ENCODE peak calls at places on chromosomes 12 and 14, in seven cellular contexts. O, B, N, R, Q, F and D are unnamed samples.

GRCh38 chr12:116236148-116236731 is 41.3 kb downstream of the MED13L start:
- DNase-seq in O (no peak), B (no peak), N (no peak), R (no peak), Q (peak), F (peak), D (no peak)

GRCh38 chr14:79670811-79671210 is 540.5 kb downstream of the DIO2 start:
- DNase-seq in O (no peak), B (no peak), N (no peak), R (no peak), Q (no peak), F (no peak), D (no peak)

GRCh38 chr12:56723889-56724659 is 1.0 kb downstream of the NACA start:
- DNase-seq in O (peak), B (peak), N (no peak), R (peak), Q (peak), F (peak), D (peak)

GRCh38 chr12:112005419-112006395 is 7.3 kb downstream of the TMEM116 start:
- DNase-seq in O (no peak), B (no peak), N (no peak), R (no peak), Q (peak), F (no peak), D (no peak)

GRCh38 chr14:23066368-23066767 is 9.0 kb upstream of the CDH24 start:
- DNase-seq in O (peak), B (no peak), N (no peak), R (no peak), Q (no peak), F (no peak), D (no peak)

GRCh38 chr12:110224379-110225304 is 56.4 kb upstream of the ATP2A2 start:
- DNase-seq in O (no peak), B (no peak), N (no peak), R (peak), Q (peak), F (peak), D (peak)

GRCh38 chr12:5044420-5045295 is 979 bp downstream of the KCNA5 start:
- DNase-seq in O (no peak), B (no peak), N (no peak), R (no peak), Q (no peak), F (no peak), D (no peak)

GRCh38 chr12:6416596-6416995 is 28.2 kb upstream of the CD27 start:
- DNase-seq in O (no peak), B (no peak), N (no peak), R (no peak), Q (peak), F (no peak), D (no peak)

GRCh38 chr12:3164454-3165310 is 87.5 kb downstream of the TSPAN9 start:
- DNase-seq in O (no peak), B (peak), N (peak), R (no peak), Q (no peak), F (no peak), D (no peak)

GRCh38 chr12:53208877-53209463 is 1.9 kb upstream of the ITGB7 start:
- DNase-seq in O (no peak), B (no peak), N (peak), R (no peak), Q (no peak), F (no peak), D (no peak)

GRCh38 chr14:76113691-76114090 is 38.0 kb upstream of the GPATCH2L start:
- DNase-seq in O (no peak), B (no peak), N (no peak), R (no peak), Q (no peak), F (no peak), D (no peak)

GRCh38 chr14:24674204-24674970 is 40.4 kb upstream of the GZMB start:
- DNase-seq in O (no peak), B (no peak), N (no peak), R (no peak), Q (no peak), F (no peak), D (no peak)

GRCh38 chr12:66598081-66598480 is 80.8 kb downstream of the GRIP1 start:
- DNase-seq in O (no peak), B (no peak), N (no peak), R (no peak), Q (no peak), F (no peak), D (no peak)

GRCh38 chr14:77458249-77458950 is 507 bp downstream of the AHSA1 start:
- DNase-seq in O (no peak), B (no peak), N (peak), R (no peak), Q (peak), F (no peak), D (no peak)

GRCh38 chr12:11756022-11756421 is 106.5 kb downstream of the ETV6 start:
- DNase-seq in O (no peak), B (no peak), N (no peak), R (no peak), Q (no peak), F (no peak), D (no peak)

GRCh38 chr12:3770891-3771290 is 18.0 kb upstream of the CRACR2A start:
- DNase-seq in O (no peak), B (no peak), N (no peak), R (no peak), Q (no peak), F (no peak), D (no peak)

GRCh38 chr12:70283232-70283631 is 40.0 kb downstream of the CNOT2 start:
- DNase-seq in O (no peak), B (no peak), N (no peak), R (no peak), Q (no peak), F (no peak), D (no peak)

GRCh38 chr12:51238037-51238509 is 553 bp upstream of the DAZAP2 start:
- DNase-seq in O (no peak), B (no peak), N (no peak), R (no peak), Q (peak), F (no peak), D (peak)

GRCh38 chr12:6373022-6373787 is 2.2 kb downstream of the SCNN1A start:
- DNase-seq in O (no peak), B (peak), N (no peak), R (no peak), Q (no peak), F (no peak), D (no peak)

GRCh38 chr12:4449862-4450222 is 4.2 kb upstream of the FGF6 start:
- DNase-seq in O (no peak), B (no peak), N (no peak), R (no peak), Q (peak), F (no peak), D (peak)

GRCh38 chr12:94429633-94430032 is 30.0 kb downstream of the CEP83 start:
- DNase-seq in O (no peak), B (no peak), N (peak), R (no peak), Q (no peak), F (no peak), D (no peak)
- TF ChIP-seq CTCF in O (no peak), B (no peak), N (no peak), R (no peak), Q (no peak), F (no peak), D (no peak)

DNA sequence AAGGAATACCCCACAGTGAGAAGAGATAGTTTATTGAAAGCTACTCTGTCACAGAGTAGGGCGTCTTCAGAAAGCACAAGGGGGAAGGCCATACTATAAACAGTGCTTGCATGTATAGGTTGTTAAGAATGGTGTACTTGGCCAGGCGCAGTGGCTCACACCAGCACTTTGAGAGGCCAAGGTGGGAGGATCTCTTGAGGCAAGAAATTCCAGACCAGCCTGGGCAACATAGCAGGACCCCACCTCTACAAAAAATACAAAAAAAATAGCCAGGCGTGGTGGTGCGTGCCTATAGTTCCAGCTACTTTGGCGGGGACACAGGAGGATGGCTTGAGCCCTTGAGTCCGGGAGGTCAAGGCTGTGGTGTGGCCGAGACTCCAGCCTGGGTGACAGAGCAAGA is 38.0 kb upstream of the PAPOLA start:
- DNase-seq in O (no peak), B (no peak), N (no peak), R (no peak), Q (no peak), F (no peak), D (no peak)
- TF ChIP-seq POLR2A in O (no peak), B (no peak), N (no peak), R (no peak), Q (no peak), F (no peak), D (no peak)

DNA sequence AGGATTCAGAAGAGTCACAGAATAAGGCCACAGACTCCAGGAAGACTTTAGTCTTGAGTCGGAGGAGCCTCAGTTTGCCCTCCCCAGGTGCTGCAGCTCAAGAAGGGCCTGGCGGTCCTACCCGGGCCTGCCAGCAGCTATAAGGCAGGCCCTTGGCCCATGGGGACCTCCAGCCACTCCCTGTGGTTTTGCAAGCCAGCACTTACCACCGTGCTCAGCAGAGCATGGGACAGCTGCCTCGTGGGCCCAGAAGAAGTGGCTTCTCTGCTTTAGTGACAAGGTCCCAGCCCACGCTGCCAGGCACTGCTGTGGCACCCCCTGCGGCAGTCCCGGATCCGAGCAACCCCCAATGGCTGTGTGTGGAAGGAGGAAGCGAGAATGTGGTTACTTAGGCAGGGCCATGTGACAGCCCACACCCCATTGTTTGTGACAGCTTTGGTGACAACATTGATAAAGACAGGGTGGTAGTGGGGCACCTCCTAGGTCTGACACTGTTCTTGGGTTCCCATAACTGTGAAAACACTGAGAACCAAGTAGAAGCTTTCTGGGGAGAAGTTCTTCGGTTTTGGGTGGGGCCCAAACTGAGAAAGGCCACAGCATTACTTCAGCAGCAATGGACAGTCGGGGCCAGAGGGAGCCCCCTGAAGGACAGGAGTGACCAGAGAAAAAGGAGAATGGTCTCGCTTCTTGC is at the start of gene SELPLG:
- DNase-seq in O (no peak), B (peak), N (peak), R (no peak), Q (peak), F (peak), D (peak)
- H3K4me3 ChIP-seq in O (no peak), B (no peak), N (peak), R (no peak), Q (no peak), F (no peak), D (no peak)

GRCh38 chr12:24903305-24904088 is 45.4 kb downstream of the BCAT1 start:
- DNase-seq in O (no peak), B (no peak), N (no peak), R (no peak), Q (no peak), F (no peak), D (no peak)
- TF ChIP-seq CTCF in O (no peak), B (no peak), N (no peak), R (no peak), Q (no peak), F (no peak), D (no peak)

DNA sequence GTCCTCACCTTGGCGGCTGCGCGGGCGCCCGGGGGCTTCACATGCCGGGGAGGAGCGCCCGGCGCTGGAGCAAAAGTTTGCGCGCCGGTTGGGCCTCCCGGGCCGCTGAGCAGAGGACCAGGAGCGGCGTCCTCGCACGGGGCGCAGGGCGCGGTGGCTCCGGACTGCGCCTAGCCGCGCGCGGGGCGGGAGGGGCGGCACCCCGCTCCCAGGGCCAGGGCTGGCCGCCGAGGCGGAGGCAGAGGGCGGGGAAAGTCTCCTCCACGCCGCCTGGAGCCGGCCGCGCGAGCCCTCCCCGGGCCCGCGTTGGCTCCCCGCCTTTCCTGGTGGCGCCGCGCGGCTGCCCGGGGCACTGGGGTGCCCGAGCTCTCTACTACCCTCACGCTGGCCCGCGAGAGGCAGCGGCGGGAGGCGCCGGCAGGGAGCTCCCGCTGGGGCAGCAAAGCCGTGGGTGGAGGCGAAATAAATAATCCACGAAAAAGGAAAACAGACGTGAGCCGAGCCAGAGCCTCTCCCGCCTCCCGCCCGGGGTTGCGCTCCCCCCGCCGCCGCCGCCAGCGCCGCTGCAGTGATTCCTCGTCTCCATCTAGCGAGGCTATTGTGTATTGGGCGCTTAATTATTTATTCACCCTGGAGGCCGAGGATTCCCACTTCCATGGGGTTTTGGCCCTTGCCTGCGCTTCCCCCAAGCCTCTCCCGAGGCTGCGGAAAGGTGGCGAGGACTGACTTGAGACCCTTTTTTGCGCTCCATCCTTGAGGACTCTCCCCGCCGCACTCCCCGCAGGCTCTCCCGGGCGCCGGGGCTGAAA is 476 bp upstream of the PRIMA1 start:
- DNase-seq in O (peak), B (no peak), N (no peak), R (peak), Q (peak), F (no peak), D (peak)
- TF ChIP-seq POLR2A in O (no peak), B (no peak), N (no peak), R (peak), Q (no peak), F (no peak), D (no peak)

GRCh38 chr14:85533821-85534271 is 3.9 kb downstream of the FLRT2 start:
- DNase-seq in O (peak), B (no peak), N (no peak), R (peak), Q (peak), F (peak), D (no peak)

GRCh38 chr14:85534435-85534834 is 4.5 kb downstream of the FLRT2 start:
- DNase-seq in O (peak), B (no peak), N (no peak), R (peak), Q (no peak), F (no peak), D (peak)

GRCh38 chr14:85534914-85535313 is 5.0 kb downstream of the FLRT2 start:
- DNase-seq in O (peak), B (no peak), N (no peak), R (no peak), Q (no peak), F (no peak), D (no peak)

GRCh38 chr14:85535916-85536834 is 6.2 kb downstream of the FLRT2 start:
- DNase-seq in O (no peak), B (no peak), N (no peak), R (no peak), Q (peak), F (no peak), D (no peak)

GRCh38 chr14:85535316-85535715 is 5.4 kb downstream of the FLRT2 start:
- DNase-seq in O (no peak), B (no peak), N (no peak), R (no peak), Q (no peak), F (no peak), D (no peak)
- H3K4me3 ChIP-seq in O (peak), B (no peak), N (peak), R (peak), Q (no peak), F (peak), D (no peak)

GRCh38 chr12:31037921-31038320 is 35.7 kb upstream of the DDX11 start:
- DNase-seq in O (no peak), B (no peak), N (no peak), R (no peak), Q (no peak), F (no peak), D (no peak)
- TF ChIP-seq CTCF in O (no peak), B (no peak), N (no peak), R (no peak), Q (no peak), F (no peak), D (no peak)

GRCh38 chr12:21662122-21662792 is 4.6 kb upstream of the LDHB start:
- DNase-seq in O (no peak), B (no peak), N (no peak), R (no peak), Q (no peak), F (no peak), D (no peak)
- TF ChIP-seq POLR2A in O (no peak), B (no peak), N (no peak), R (no peak), Q (no peak), F (no peak), D (no peak)

DNA sequence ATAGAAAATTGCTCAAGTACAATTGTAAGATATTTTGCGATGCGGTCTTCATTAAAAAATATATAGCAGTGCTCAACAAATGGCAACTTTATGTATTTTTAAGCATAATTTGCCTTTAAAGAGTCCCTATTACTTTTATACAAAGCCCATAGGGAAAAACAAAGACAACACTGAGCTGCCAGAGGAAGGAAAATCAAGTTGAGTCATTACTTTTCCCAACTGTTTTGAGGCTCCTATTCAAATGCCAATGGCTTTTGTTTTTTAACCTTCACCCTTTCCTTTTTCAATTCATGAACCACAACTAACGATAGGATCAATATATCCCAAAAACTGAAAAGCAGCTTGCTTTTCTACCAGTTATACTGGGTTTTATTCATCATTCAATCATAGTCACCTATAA is 157.6 kb upstream of the PLEKHA5 start:
- DNase-seq in O (no peak), B (no peak), N (no peak), R (no peak), Q (no peak), F (no peak), D (no peak)
- H3K4me3 ChIP-seq in O (no peak), B (no peak), N (no peak), R (no peak), Q (no peak), F (no peak), D (no peak)

DNA sequence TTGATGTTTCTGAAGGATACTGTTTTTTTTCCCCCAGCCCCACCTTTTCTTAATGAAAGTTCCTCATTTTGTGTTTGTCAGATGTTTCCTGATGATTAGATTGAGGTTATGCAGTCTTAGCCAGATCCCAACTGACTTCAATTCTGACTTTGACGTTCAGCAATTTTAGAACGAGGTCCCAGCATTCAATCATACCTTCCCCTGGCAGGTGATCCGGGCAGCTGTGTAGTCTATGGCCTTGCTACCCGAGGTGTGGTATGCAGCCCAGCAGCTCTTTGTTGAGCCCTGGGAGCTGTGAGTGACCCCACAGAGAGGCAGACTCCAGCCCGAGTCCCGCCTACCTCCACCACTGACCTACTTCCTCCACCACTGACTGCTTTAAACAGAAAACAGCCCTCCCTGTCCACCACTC is 82.7 kb downstream of the LGMN start:
- DNase-seq in O (no peak), B (no peak), N (no peak), R (no peak), Q (no peak), F (no peak), D (no peak)
- TF ChIP-seq CTCF in O (no peak), B (no peak), N (no peak), R (no peak), Q (no peak), F (no peak), D (no peak)